ENCODE peak calls at places on chromosomes 6 and 20, in four cellular contexts. D, P, W and F are unnamed samples.

GRCh38 chr6:89894169-89894568 is at the start of gene GJA10:
- DNase-seq in D (no peak), P (no peak), W (no peak), F (no peak)

GRCh38 chr6:996271-996852 is 303.4 kb upstream of the EXOC2 start:
- DNase-seq in D (no peak), P (no peak), W (no peak), F (no peak)

GRCh38 chr6:28597217-28597835 is 71.6 kb downstream of the GPX5 start:
- DNase-seq in D (no peak), P (peak), W (peak), F (no peak)

GRCh38 chr6:147283460-147283859 is 79.2 kb downstream of the STXBP5 start:
- DNase-seq in D (no peak), P (no peak), W (peak), F (no peak)

GRCh38 chr6:15305909-15306308 is 60.0 kb downstream of the JARID2 start:
- DNase-seq in D (no peak), P (no peak), W (no peak), F (no peak)

GRCh38 chr6:94130458-94130857 is 711.1 kb upstream of the EPHA7 start:
- DNase-seq in D (no peak), P (no peak), W (no peak), F (no peak)

GRCh38 chr6:90538651-90539050 is 48.2 kb downstream of the MAP3K7 start:
- DNase-seq in D (no peak), P (no peak), W (no peak), F (no peak)

GRCh38 chr6:37807656-37808055 is 11.9 kb upstream of the ZFAND3 start:
- DNase-seq in D (no peak), P (no peak), W (peak), F (peak)

GRCh38 chr6:167077241-167077932 is 45.5 kb upstream of the CCR6 start:
- DNase-seq in D (no peak), P (no peak), W (no peak), F (no peak)

GRCh38 chr6:156719395-156719719 is 57.8 kb upstream of the ARID1B start:
- DNase-seq in D (no peak), P (no peak), W (no peak), F (no peak)

GRCh38 chr6:17278289-17279061 is 2.7 kb upstream of the RBM24 start:
- DNase-seq in D (no peak), P (no peak), W (peak), F (peak)

GRCh38 chr6:90187437-90188049 is 109.1 kb downstream of the BACH2 start:
- DNase-seq in D (no peak), P (no peak), W (no peak), F (no peak)

GRCh38 chr20:11777861-11778570 is 139.7 kb upstream of the BTBD3 start:
- DNase-seq in D (no peak), P (peak), W (no peak), F (no peak)

GRCh38 chr6:26021350-26022165 is 59.0 kb downstream of the TRIM38 start:
- DNase-seq in D (peak), P (peak), W (peak), F (no peak)

GRCh38 chr20:25024171-25024570 is 31.6 kb upstream of the APMAP start:
- DNase-seq in D (no peak), P (no peak), W (no peak), F (no peak)

GRCh38 chr6:68778356-68779020 is 143.4 kb downstream of the ADGRB3 start:
- DNase-seq in D (no peak), P (peak), W (peak), F (no peak)

GRCh38 chr6:134198093-134198492 is 119.8 kb downstream of the SGK1 start:
- DNase-seq in D (no peak), P (no peak), W (no peak), F (no peak)